ENCODE peak calls at places on chromosomes 5 and 9, in ten cellular contexts. One of them, this sample, is unnamed.

GRCh38 chr5:148807845-148808244 is 18.6 kb upstream of the ADRB2 start:
- DNase-seq in activated T-cell treated with anti-CD3 and anti-CD28 coated beads, Interleukin-2, amount 50 U/mL, for 24 hours: no peak
- DNase-seq in amniotic epithelial cell: peak
- DNase-seq in CD4-positive, alpha-beta memory T cell: no peak
- DNase-seq in T1000: no peak
- DNase-seq in NCI-H1092 treated with DMSO at 0.1 percent for 48 hours: no peak
- DNase-seq in HFFc6: peak
- DNase-seq in B cell: no peak
- DNase-seq in T-helper 1 cell: no peak
- DNase-seq in endothelial cell: no peak
- DNase-seq in this sample: no peak

GRCh38 chr9:69421908-69422801 is 97.1 kb downstream of the ENTREP1 start:
- DNase-seq in amniotic epithelial cell: peak
- DNase-seq in T1000: no peak
- DNase-seq in HFFc6: peak
- DNase-seq in CD4-positive, alpha-beta memory T cell: no peak
- DNase-seq in B cell: peak
- DNase-seq in endothelial cell: peak
- DNase-seq in activated T-cell treated with anti-CD3 and anti-CD28 coated beads, Interleukin-2, amount 50 U/mL, for 24 hours: peak
- DNase-seq in NCI-H1092 treated with DMSO at 0.1 percent for 48 hours: peak
- DNase-seq in T-helper 1 cell: peak
- DNase-seq in this sample: peak

GRCh38 chr5:141567513-141568117 is 51.2 kb downstream of the DIAPH1 start:
- DNase-seq in endothelial cell: no peak
- DNase-seq in T-helper 1 cell: no peak
- DNase-seq in amniotic epithelial cell: no peak
- DNase-seq in CD4-positive, alpha-beta memory T cell: no peak
- DNase-seq in NCI-H1092 treated with DMSO at 0.1 percent for 48 hours: no peak
- DNase-seq in activated T-cell treated with anti-CD3 and anti-CD28 coated beads, Interleukin-2, amount 50 U/mL, for 24 hours: no peak
- DNase-seq in B cell: peak
- DNase-seq in T1000: peak
- DNase-seq in HFFc6: peak
- DNase-seq in this sample: no peak

GRCh38 chr9:72807765-72808445 is 144.9 kb downstream of the ALDH1A1 start:
- DNase-seq in NCI-H1092 treated with DMSO at 0.1 percent for 48 hours: no peak
- DNase-seq in endothelial cell: no peak
- DNase-seq in CD4-positive, alpha-beta memory T cell: no peak
- DNase-seq in amniotic epithelial cell: peak
- DNase-seq in HFFc6: no peak
- DNase-seq in activated T-cell treated with anti-CD3 and anti-CD28 coated beads, Interleukin-2, amount 50 U/mL, for 24 hours: no peak
- DNase-seq in T-helper 1 cell: no peak
- DNase-seq in B cell: no peak
- DNase-seq in T1000: no peak
- DNase-seq in this sample: no peak

GRCh38 chr5:56346044-56346710 is 113.0 kb upstream of the ANKRD55 start:
- DNase-seq in NCI-H1092 treated with DMSO at 0.1 percent for 48 hours: no peak
- DNase-seq in B cell: no peak
- DNase-seq in amniotic epithelial cell: no peak
- DNase-seq in T1000: no peak
- DNase-seq in CD4-positive, alpha-beta memory T cell: no peak
- DNase-seq in T-helper 1 cell: no peak
- DNase-seq in HFFc6: no peak
- DNase-seq in endothelial cell: no peak
- DNase-seq in activated T-cell treated with anti-CD3 and anti-CD28 coated beads, Interleukin-2, amount 50 U/mL, for 24 hours: no peak
- DNase-seq in this sample: no peak

GRCh38 chr5:56409331-56410190 is 176.4 kb upstream of the ANKRD55 start:
- DNase-seq in B cell: no peak
- DNase-seq in amniotic epithelial cell: peak
- DNase-seq in activated T-cell treated with anti-CD3 and anti-CD28 coated beads, Interleukin-2, amount 50 U/mL, for 24 hours: no peak
- DNase-seq in CD4-positive, alpha-beta memory T cell: no peak
- DNase-seq in endothelial cell: no peak
- DNase-seq in NCI-H1092 treated with DMSO at 0.1 percent for 48 hours: no peak
- DNase-seq in T1000: peak
- DNase-seq in HFFc6: peak
- DNase-seq in T-helper 1 cell: no peak
- DNase-seq in this sample: no peak

GRCh38 chr9:16182784-16183183 is 629.9 kb downstream of the CCDC171 start:
- DNase-seq in CD4-positive, alpha-beta memory T cell: no peak
- DNase-seq in B cell: no peak
- DNase-seq in amniotic epithelial cell: no peak
- DNase-seq in HFFc6: no peak
- DNase-seq in endothelial cell: no peak
- DNase-seq in T-helper 1 cell: no peak
- DNase-seq in T1000: no peak
- DNase-seq in NCI-H1092 treated with DMSO at 0.1 percent for 48 hours: no peak
- DNase-seq in activated T-cell treated with anti-CD3 and anti-CD28 coated beads, Interleukin-2, amount 50 U/mL, for 24 hours: no peak
- DNase-seq in this sample: no peak

GRCh38 chr9:74497750-74498615 is 848 bp downstream of the RORB start:
- DNase-seq in T1000: peak
- DNase-seq in T-helper 1 cell: peak
- DNase-seq in endothelial cell: peak
- DNase-seq in CD4-positive, alpha-beta memory T cell: peak
- DNase-seq in B cell: peak
- DNase-seq in amniotic epithelial cell: no peak
- DNase-seq in NCI-H1092 treated with DMSO at 0.1 percent for 48 hours: peak
- DNase-seq in HFFc6: no peak
- DNase-seq in activated T-cell treated with anti-CD3 and anti-CD28 coated beads, Interleukin-2, amount 50 U/mL, for 24 hours: peak
- DNase-seq in this sample: no peak

GRCh38 chr5:3269400-3270169 is 326.0 kb upstream of the IRX1 start:
- DNase-seq in amniotic epithelial cell: no peak
- DNase-seq in NCI-H1092 treated with DMSO at 0.1 percent for 48 hours: no peak
- DNase-seq in activated T-cell treated with anti-CD3 and anti-CD28 coated beads, Interleukin-2, amount 50 U/mL, for 24 hours: no peak
- DNase-seq in HFFc6: no peak
- DNase-seq in CD4-positive, alpha-beta memory T cell: no peak
- DNase-seq in T1000: no peak
- DNase-seq in T-helper 1 cell: no peak
- DNase-seq in B cell: no peak
- DNase-seq in endothelial cell: no peak
- DNase-seq in this sample: no peak

GRCh38 chr9:134548185-134548584 is 93.4 kb upstream of the COL5A1 start:
- DNase-seq in amniotic epithelial cell: no peak
- DNase-seq in T-helper 1 cell: no peak
- DNase-seq in HFFc6: no peak
- DNase-seq in B cell: no peak
- DNase-seq in endothelial cell: no peak
- DNase-seq in activated T-cell treated with anti-CD3 and anti-CD28 coated beads, Interleukin-2, amount 50 U/mL, for 24 hours: no peak
- DNase-seq in CD4-positive, alpha-beta memory T cell: no peak
- DNase-seq in T1000: no peak
- DNase-seq in NCI-H1092 treated with DMSO at 0.1 percent for 48 hours: no peak
- DNase-seq in this sample: no peak

GRCh38 chr5:159951387-159951786 is 35.1 kb downstream of the ADRA1B start:
- DNase-seq in NCI-H1092 treated with DMSO at 0.1 percent for 48 hours: no peak
- DNase-seq in CD4-positive, alpha-beta memory T cell: no peak
- DNase-seq in B cell: no peak
- DNase-seq in endothelial cell: peak
- DNase-seq in amniotic epithelial cell: peak
- DNase-seq in activated T-cell treated with anti-CD3 and anti-CD28 coated beads, Interleukin-2, amount 50 U/mL, for 24 hours: no peak
- DNase-seq in HFFc6: no peak
- DNase-seq in T-helper 1 cell: no peak
- DNase-seq in T1000: no peak
- DNase-seq in this sample: no peak

GRCh38 chr5:104533498-104533897 is 970.9 kb upstream of the NUDT12 start:
- DNase-seq in NCI-H1092 treated with DMSO at 0.1 percent for 48 hours: no peak
- DNase-seq in HFFc6: no peak
- DNase-seq in CD4-positive, alpha-beta memory T cell: no peak
- DNase-seq in activated T-cell treated with anti-CD3 and anti-CD28 coated beads, Interleukin-2, amount 50 U/mL, for 24 hours: no peak
- DNase-seq in T1000: no peak
- DNase-seq in T-helper 1 cell: no peak
- DNase-seq in B cell: no peak
- DNase-seq in endothelial cell: no peak
- DNase-seq in amniotic epithelial cell: peak
- DNase-seq in this sample: no peak

GRCh38 chr9:116156621-116157314 is 3.2 kb downstream of the PAPPA start:
- DNase-seq in endothelial cell: peak
- DNase-seq in T-helper 1 cell: no peak
- DNase-seq in T1000: peak
- DNase-seq in B cell: no peak
- DNase-seq in NCI-H1092 treated with DMSO at 0.1 percent for 48 hours: peak
- DNase-seq in activated T-cell treated with anti-CD3 and anti-CD28 coated beads, Interleukin-2, amount 50 U/mL, for 24 hours: no peak
- DNase-seq in amniotic epithelial cell: peak
- DNase-seq in HFFc6: peak
- DNase-seq in CD4-positive, alpha-beta memory T cell: no peak
- DNase-seq in this sample: no peak

GRCh38 chr5:120934003-120934402 is 469.9 kb downstream of the PRR16 start:
- DNase-seq in T-helper 1 cell: no peak
- DNase-seq in amniotic epithelial cell: no peak
- DNase-seq in B cell: no peak
- DNase-seq in NCI-H1092 treated with DMSO at 0.1 percent for 48 hours: no peak
- DNase-seq in HFFc6: no peak
- DNase-seq in activated T-cell treated with anti-CD3 and anti-CD28 coated beads, Interleukin-2, amount 50 U/mL, for 24 hours: no peak
- DNase-seq in T1000: no peak
- DNase-seq in CD4-positive, alpha-beta memory T cell: no peak
- DNase-seq in endothelial cell: no peak
- DNase-seq in this sample: no peak

GRCh38 chr5:31581498-31582099 is 49.5 kb downstream of the C5orf22 start:
- DNase-seq in CD4-positive, alpha-beta memory T cell: no peak
- DNase-seq in B cell: peak
- DNase-seq in NCI-H1092 treated with DMSO at 0.1 percent for 48 hours: peak
- DNase-seq in T1000: no peak
- DNase-seq in HFFc6: peak
- DNase-seq in activated T-cell treated with anti-CD3 and anti-CD28 coated beads, Interleukin-2, amount 50 U/mL, for 24 hours: no peak
- DNase-seq in endothelial cell: no peak
- DNase-seq in T-helper 1 cell: peak
- DNase-seq in amniotic epithelial cell: peak
- DNase-seq in this sample: no peak

This sample was measured in GM19239.